ENCODE peak calls at places on chromosomes 7 and 10, in six cellular contexts. D, F, J, V, C and A are unnamed samples.
A peak's percentile ranks its signal among the peaks of the same experiment; 100 is the strongest.

GRCh38 chr10:4130685-4131084 is 345.7 kb upstream of the KLF6 start:
- DNase-seq in D (peak; percentile 87), F (no peak), J (no peak), V (no peak), C (no peak), A (no peak)

GRCh38 chr10:1331560-1331959 is 275.4 kb downstream of the WDR37 start:
- DNase-seq in D (no peak), F (no peak), J (no peak), V (no peak), C (no peak), A (no peak)

GRCh38 chr10:63094405-63094804 is 38.7 kb upstream of the NRBF2 start:
- DNase-seq in D (no peak), F (no peak), J (no peak), V (no peak), C (no peak), A (no peak)

GRCh38 chr10:130932326-130933007 is 379.1 kb downstream of the TCERG1L start:
- DNase-seq in D (no peak), F (no peak), J (no peak), V (no peak), C (no peak), A (no peak)

GRCh38 chr7:47988496-47989386 is 9.3 kb upstream of the HUS1 start:
- DNase-seq in D (peak; percentile 37), F (peak; percentile 16), J (no peak), V (peak; percentile 39), C (no peak), A (peak; percentile 41)

GRCh38 chr10:4829954-4830353 is 3.9 kb downstream of the AKR1E2 start:
- DNase-seq in D (no peak), F (no peak), J (no peak), V (no peak), C (no peak), A (no peak)

GRCh38 chr10:97991875-97992274 is 38.5 kb downstream of the CRTAC1 start:
- DNase-seq in D (peak; percentile 51), F (peak; percentile 20), J (no peak), V (peak; percentile 84), C (no peak), A (peak; percentile 36)

GRCh38 chr7:117971581-117972244 is 98.5 kb upstream of the CTTNBP2 start:
- DNase-seq in D (no peak), F (no peak), J (no peak), V (no peak), C (no peak), A (no peak)

GRCh38 chr7:91212592-91212991 is 51.6 kb upstream of the FZD1 start:
- DNase-seq in D (no peak), F (peak; percentile 63), J (no peak), V (no peak), C (no peak), A (peak; percentile 25)

GRCh38 chr10:64350665-64351064 is 829.5 kb downstream of the REEP3 start:
- DNase-seq in D (no peak), F (no peak), J (no peak), V (no peak), C (no peak), A (no peak)

GRCh38 chr7:103569621-103570305 is 123.8 kb upstream of the SLC26A5 start:
- DNase-seq in D (no peak), F (no peak), J (no peak), V (no peak), C (no peak), A (no peak)

GRCh38 chr7:82284936-82285519 is 158.5 kb downstream of the CACNA2D1 start:
- DNase-seq in D (no peak), F (peak; percentile 27), J (no peak), V (peak; percentile 27), C (no peak), A (no peak)

GRCh38 chr10:124083740-124084397 is 9.5 kb downstream of the CHST15 start:
- DNase-seq in D (no peak), F (no peak), J (no peak), V (no peak), C (no peak), A (no peak)

GRCh38 chr7:38169862-38170261 is 8.2 kb upstream of the STARD3NL start:
- DNase-seq in D (peak; percentile 75), F (peak; percentile 95), J (no peak), V (no peak), C (no peak), A (peak; percentile 88)

GRCh38 chr10:115580239-115580638 is 487.1 kb downstream of the ATRNL1 start:
- DNase-seq in D (no peak), F (no peak), J (no peak), V (peak; percentile 1), C (no peak), A (no peak)

GRCh38 chr10:27625452-27626345 is 119.9 kb downstream of the MKX start:
- DNase-seq in D (no peak), F (no peak), J (no peak), V (peak; percentile 47), C (no peak), A (no peak)

GRCh38 chr10:78776746-78777145 is 292.0 kb upstream of the ZMIZ1 start:
- DNase-seq in D (no peak), F (no peak), J (no peak), V (no peak), C (no peak), A (no peak)

GRCh38 chr7:16078076-16078952 is 343.0 kb downstream of the CRPPA start:
- DNase-seq in D (peak; percentile 68), F (peak; percentile 75), J (no peak), V (peak; percentile 78), C (no peak), A (peak; percentile 87)

GRCh38 chr7:47571355-47572100 is 10.4 kb downstream of the TNS3 start:
- DNase-seq in D (peak; percentile 47), F (peak; percentile 89), J (peak; percentile 82), V (no peak), C (peak; percentile 92), A (peak; percentile 69)

GRCh38 chr7:91424372-91424771 is 160.1 kb downstream of the FZD1 start:
- DNase-seq in D (no peak), F (no peak), J (no peak), V (peak; percentile 72), C (no peak), A (no peak)

GRCh38 chr10:48446785-48447184 is 140.3 kb downstream of the MAPK8 start:
- DNase-seq in D (peak; percentile 23), F (no peak), J (peak; percentile 14), V (no peak), C (peak; percentile 59), A (no peak)

GRCh38 chr10:48447356-48448215 is 141.1 kb downstream of the MAPK8 start:
- DNase-seq in D (no peak), F (no peak), J (no peak), V (no peak), C (peak; percentile 57), A (no peak)

GRCh38 chr10:48444266-48444665 is 137.8 kb downstream of the MAPK8 start:
- DNase-seq in D (peak; percentile 70), F (peak; percentile 56), J (no peak), V (peak; percentile 60), C (no peak), A (peak; percentile 77)

GRCh38 chr10:48444861-48445841 is 138.7 kb downstream of the MAPK8 start:
- DNase-seq in D (no peak), F (no peak), J (peak; percentile 16), V (peak; percentile 50), C (peak; percentile 64), A (no peak)

GRCh38 chr10:48445932-48446331 is 139.5 kb downstream of the MAPK8 start:
- DNase-seq in D (no peak), F (no peak), J (peak; percentile 13), V (no peak), C (no peak), A (no peak)
- H3K4me3 ChIP-seq in D (no peak overlapping the region), F (no peak overlapping the region), J (no peak overlapping the region), V (no peak overlapping the region), C (no peak overlapping the region), A (no peak overlapping the region)

GRCh38 chr10:22704348-22705341 is 9.7 kb downstream of the PIP4K2A start:
- DNase-seq in D (no peak), F (no peak), J (no peak), V (no peak), C (no peak), A (no peak)

GRCh38 chr10:22699976-22700375 is 14.4 kb downstream of the PIP4K2A start:
- DNase-seq in D (no peak), F (no peak), J (no peak), V (no peak), C (no peak), A (peak; percentile 11)

GRCh38 chr10:22700489-22700888 is 13.9 kb downstream of the PIP4K2A start:
- DNase-seq in D (no peak), F (no peak), J (no peak), V (no peak), C (no peak), A (no peak)

GRCh38 chr10:22702348-22702747 is 12.0 kb downstream of the PIP4K2A start:
- DNase-seq in D (no peak), F (peak; percentile 29), J (no peak), V (no peak), C (no peak), A (peak; percentile 86)

GRCh38 chr10:22701132-22701851 is 13.1 kb downstream of the PIP4K2A start:
- DNase-seq in D (no peak), F (no peak), J (no peak), V (no peak), C (no peak), A (no peak)
- TF ChIP-seq CTCF in D (no peak), F (no peak), J (no peak), V (no peak), C (no peak), A (no peak)

DNA sequence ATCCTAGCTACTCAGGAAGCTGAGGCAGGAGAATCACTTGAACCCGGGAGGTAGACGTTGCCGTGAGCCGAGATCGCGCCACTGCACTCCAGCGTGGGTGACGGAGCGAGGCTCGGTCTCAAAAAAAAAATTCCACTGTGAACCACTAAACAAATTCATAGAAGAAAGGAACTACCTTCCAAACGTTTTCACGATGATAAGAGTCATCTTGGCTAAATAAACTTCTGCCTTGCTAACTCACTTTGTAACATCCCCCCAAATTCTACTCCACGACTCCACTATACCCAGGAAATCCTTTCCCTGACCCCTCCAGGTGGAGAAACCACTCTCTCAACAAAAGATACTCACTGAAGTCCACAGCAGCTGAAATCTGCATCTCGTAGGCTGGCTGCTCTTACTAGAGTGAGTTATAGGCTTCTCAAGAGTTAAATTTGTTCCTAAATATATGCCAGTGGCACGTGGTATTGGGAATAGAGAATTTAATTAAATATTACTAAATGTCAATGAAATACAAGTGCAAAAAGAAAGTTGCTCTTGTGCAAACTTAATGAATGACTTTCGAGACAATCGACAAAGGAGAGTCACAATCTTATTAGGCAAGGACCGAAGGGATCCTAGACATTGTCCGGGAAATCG is 1.6 kb upstream of the GTF2I start:
- DNase-seq in D (no peak), F (peak; percentile 37), J (no peak), V (no peak), C (no peak), A (peak; percentile 27)
- H3K4me3 ChIP-seq in D (peak overlapping the region; percentile 75), F (peak overlapping the region; percentile 66), J (peak overlapping the region; percentile 100), V (peak overlapping the region; percentile 75), C (peak overlapping the region; percentile 98), A (peak overlapping the region; percentile 74)

DNA sequence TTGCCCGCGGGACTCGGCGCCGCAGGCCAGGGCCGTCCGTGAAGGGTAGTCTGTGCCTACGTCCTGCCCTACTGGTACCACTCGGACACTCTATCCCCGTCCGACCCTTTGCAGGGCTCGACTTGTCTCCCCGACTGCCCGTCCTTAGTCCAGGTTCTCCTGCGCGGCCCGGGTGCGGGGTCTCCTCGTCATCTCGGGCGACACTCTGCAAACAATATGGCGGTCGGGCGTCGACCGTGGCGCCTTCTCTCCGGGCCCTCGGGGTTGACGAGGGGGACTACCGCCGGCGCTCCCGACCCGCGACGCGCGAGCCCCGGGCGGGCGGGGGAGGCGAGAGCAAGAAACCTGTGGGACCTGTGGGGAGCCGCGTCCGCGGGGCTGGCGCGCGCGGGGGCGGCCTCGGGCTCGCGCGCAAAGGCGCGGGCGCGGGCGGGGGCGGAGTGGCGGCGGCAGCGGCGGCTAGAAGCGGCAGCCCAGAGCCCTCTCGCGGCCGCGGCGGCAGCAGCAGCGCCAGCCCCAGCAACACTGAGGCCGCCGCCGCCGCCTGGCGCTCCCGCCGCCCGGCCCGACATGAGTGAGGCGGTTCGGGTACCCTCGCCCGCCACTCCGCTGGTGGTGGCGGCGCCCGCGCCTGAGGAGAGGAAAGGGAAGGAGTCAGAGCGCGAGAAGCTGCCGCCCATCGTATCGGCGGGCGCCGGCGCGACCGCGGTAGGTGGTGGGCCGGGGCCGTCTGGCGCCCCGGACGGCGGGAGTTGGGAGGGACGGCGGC is at the start of gene HECTD2:
- DNase-seq in D (peak; percentile 88), F (peak; percentile 74), J (peak; percentile 88), V (peak; percentile 83), C (peak; percentile 96), A (peak; percentile 76)
- TF ChIP-seq CTCF in D (no peak), F (peak; percentile 28), J (no peak), V (no peak), C (no peak), A (peak; percentile 26)